ENCODE peak calls at places on chromosomes 11 and 22, in eight cellular contexts. One of them, this sample, is unnamed.

GRCh38 chr22:33023119-33023827 is 34.9 kb downstream of the SYN3 start:
- DNase-seq in cardiac fibroblast: no peak
- DNase-seq in uterus: no peak
- DNase-seq in CD8-positive, alpha-beta T cell: no peak
- DNase-seq in astrocyte of the spinal cord: no peak
- DNase-seq in fibroblast of lung: no peak
- DNase-seq in breast epithelium: no peak
- DNase-seq in thyroid gland: no peak
- DNase-seq in this sample: no peak

GRCh38 chr11:10390375-10390774 is 64.7 kb upstream of the AMPD3 start:
- DNase-seq in cardiac fibroblast: peak
- DNase-seq in uterus: no peak
- DNase-seq in CD8-positive, alpha-beta T cell: no peak
- DNase-seq in astrocyte of the spinal cord: no peak
- DNase-seq in fibroblast of lung: peak
- DNase-seq in breast epithelium: no peak
- DNase-seq in thyroid gland: peak
- DNase-seq in this sample: peak

GRCh38 chr11:34252651-34253050 is 105.2 kb downstream of the ABTB2 start:
- DNase-seq in cardiac fibroblast: no peak
- DNase-seq in uterus: no peak
- DNase-seq in CD8-positive, alpha-beta T cell: no peak
- DNase-seq in astrocyte of the spinal cord: no peak
- DNase-seq in fibroblast of lung: no peak
- DNase-seq in breast epithelium: no peak
- DNase-seq in thyroid gland: no peak
- DNase-seq in this sample: no peak

GRCh38 chr11:74721479-74721835 is 9.8 kb downstream of the CHRDL2 start:
- DNase-seq in cardiac fibroblast: no peak
- DNase-seq in uterus: peak
- DNase-seq in CD8-positive, alpha-beta T cell: no peak
- DNase-seq in astrocyte of the spinal cord: no peak
- DNase-seq in fibroblast of lung: no peak
- DNase-seq in breast epithelium: no peak
- DNase-seq in thyroid gland: no peak
- DNase-seq in this sample: no peak

GRCh38 chr11:119100960-119101349 is 698 bp downstream of the DPAGT1 start:
- DNase-seq in cardiac fibroblast: no peak
- DNase-seq in uterus: no peak
- DNase-seq in CD8-positive, alpha-beta T cell: no peak
- DNase-seq in astrocyte of the spinal cord: no peak
- DNase-seq in fibroblast of lung: no peak
- DNase-seq in breast epithelium: no peak
- DNase-seq in thyroid gland: no peak
- DNase-seq in this sample: no peak

GRCh38 chr11:783581-784015 is 6.3 kb downstream of the CEND1 start:
- DNase-seq in cardiac fibroblast: peak
- DNase-seq in uterus: peak
- DNase-seq in CD8-positive, alpha-beta T cell: no peak
- DNase-seq in astrocyte of the spinal cord: peak
- DNase-seq in fibroblast of lung: peak
- DNase-seq in breast epithelium: peak
- DNase-seq in thyroid gland: peak
- DNase-seq in this sample: peak

GRCh38 chr11:69234171-69234570 is 59.8 kb upstream of the MYEOV start:
- DNase-seq in cardiac fibroblast: no peak
- DNase-seq in uterus: no peak
- DNase-seq in CD8-positive, alpha-beta T cell: no peak
- DNase-seq in astrocyte of the spinal cord: no peak
- DNase-seq in fibroblast of lung: no peak
- DNase-seq in breast epithelium: peak
- DNase-seq in thyroid gland: no peak
- DNase-seq in this sample: no peak

GRCh38 chr11:61115498-61116224 is 13.4 kb downstream of the CD5 start:
- DNase-seq in cardiac fibroblast: no peak
- DNase-seq in uterus: no peak
- DNase-seq in CD8-positive, alpha-beta T cell: no peak
- DNase-seq in astrocyte of the spinal cord: no peak
- DNase-seq in fibroblast of lung: no peak
- DNase-seq in breast epithelium: no peak
- DNase-seq in thyroid gland: no peak
- DNase-seq in this sample: no peak

GRCh38 chr11:29963796-29964195 is 53.0 kb downstream of the KCNA4 start:
- DNase-seq in cardiac fibroblast: no peak
- DNase-seq in uterus: no peak
- DNase-seq in CD8-positive, alpha-beta T cell: no peak
- DNase-seq in astrocyte of the spinal cord: no peak
- DNase-seq in fibroblast of lung: no peak
- DNase-seq in breast epithelium: no peak
- DNase-seq in thyroid gland: no peak
- DNase-seq in this sample: no peak

GRCh38 chr11:29959488-29959887 is 57.3 kb downstream of the KCNA4 start:
- DNase-seq in cardiac fibroblast: no peak
- DNase-seq in uterus: no peak
- DNase-seq in CD8-positive, alpha-beta T cell: no peak
- DNase-seq in astrocyte of the spinal cord: no peak
- DNase-seq in fibroblast of lung: no peak
- DNase-seq in breast epithelium: no peak
- DNase-seq in thyroid gland: no peak
- DNase-seq in this sample: no peak

GRCh38 chr11:29963068-29963467 is 53.8 kb downstream of the KCNA4 start:
- DNase-seq in cardiac fibroblast: no peak
- DNase-seq in uterus: no peak
- DNase-seq in CD8-positive, alpha-beta T cell: no peak
- DNase-seq in astrocyte of the spinal cord: no peak
- DNase-seq in fibroblast of lung: no peak
- DNase-seq in breast epithelium: no peak
- DNase-seq in thyroid gland: no peak
- DNase-seq in this sample: no peak

GRCh38 chr11:29957406-29957805 is 59.4 kb downstream of the KCNA4 start:
- DNase-seq in cardiac fibroblast: no peak
- DNase-seq in uterus: no peak
- DNase-seq in CD8-positive, alpha-beta T cell: no peak
- DNase-seq in astrocyte of the spinal cord: no peak
- DNase-seq in fibroblast of lung: no peak
- DNase-seq in breast epithelium: no peak
- DNase-seq in thyroid gland: no peak
- DNase-seq in this sample: no peak

DNA sequence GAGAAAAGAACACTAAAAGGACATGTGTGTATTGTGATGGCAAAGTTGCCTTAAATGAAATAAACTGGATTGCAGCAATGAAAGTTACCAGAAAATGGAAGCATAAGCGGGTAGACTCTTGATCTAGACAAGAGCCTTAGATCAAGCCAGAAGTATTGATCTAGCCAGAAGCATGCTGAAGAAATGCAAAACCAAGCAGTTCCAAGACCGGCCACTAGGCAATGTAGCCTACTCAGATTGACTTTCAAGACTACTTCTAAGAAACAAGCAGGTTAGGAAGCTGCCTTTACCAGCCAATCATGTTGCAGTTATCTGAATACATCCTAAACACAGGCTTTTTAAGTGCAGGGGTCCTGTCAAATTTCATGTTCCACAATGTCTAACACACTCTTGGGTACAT is 54.6 kb downstream of the KCNA4 start:
- DNase-seq in cardiac fibroblast: no peak
- DNase-seq in uterus: no peak
- DNase-seq in CD8-positive, alpha-beta T cell: no peak
- DNase-seq in astrocyte of the spinal cord: no peak
- DNase-seq in fibroblast of lung: no peak
- DNase-seq in breast epithelium: no peak
- DNase-seq in thyroid gland: no peak
- DNase-seq in this sample: no peak
- TF ChIP-seq CTCF in cardiac fibroblast: peak
- TF ChIP-seq CTCF in uterus: no peak
- TF ChIP-seq CTCF in CD8-positive, alpha-beta T cell: no peak
- TF ChIP-seq CTCF in astrocyte of the spinal cord: no peak
- TF ChIP-seq CTCF in fibroblast of lung: peak
- TF ChIP-seq CTCF in breast epithelium: no peak
- TF ChIP-seq CTCF in thyroid gland: no peak
- TF ChIP-seq CTCF in this sample: peak

DNA sequence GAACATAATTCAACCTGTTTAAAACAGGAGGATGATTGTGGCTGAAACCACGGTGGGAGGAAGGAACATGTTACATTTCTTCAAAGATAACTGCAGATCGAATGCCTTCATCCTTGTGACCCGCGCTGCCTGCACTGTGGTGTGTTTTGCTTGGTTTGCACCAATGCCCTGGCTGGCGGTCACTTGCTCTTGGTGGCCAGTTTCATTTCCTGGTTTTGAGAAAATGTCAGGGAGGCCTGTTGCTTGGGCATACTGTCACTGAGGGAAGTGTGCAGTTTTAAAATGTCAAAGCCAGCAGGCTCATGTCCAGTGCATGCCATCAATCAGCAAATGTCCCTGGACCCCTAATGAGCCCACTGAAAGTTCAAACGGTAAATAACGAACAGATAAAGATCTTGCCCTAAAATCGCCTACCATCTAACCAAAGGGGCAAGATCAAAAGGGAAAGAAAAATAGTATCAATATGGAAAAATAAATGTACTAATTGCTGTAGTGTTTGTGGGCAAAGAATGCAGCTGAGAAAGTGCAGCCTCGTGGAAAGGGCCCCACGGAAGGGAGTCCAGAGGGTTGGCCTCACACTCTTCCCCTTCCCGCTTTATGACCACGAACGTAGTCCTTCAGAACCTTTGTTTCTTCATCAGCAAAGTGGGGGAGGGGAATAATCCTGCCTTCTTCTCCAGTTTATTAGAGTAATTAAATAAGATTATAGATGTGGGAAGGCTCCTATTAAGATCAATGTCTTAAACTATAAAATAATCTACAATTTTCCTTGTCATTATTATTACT is 40.8 kb downstream of the FLI1 start:
- DNase-seq in cardiac fibroblast: no peak
- DNase-seq in uterus: no peak
- DNase-seq in CD8-positive, alpha-beta T cell: no peak
- DNase-seq in astrocyte of the spinal cord: no peak
- DNase-seq in fibroblast of lung: no peak
- DNase-seq in breast epithelium: no peak
- DNase-seq in thyroid gland: no peak
- DNase-seq in this sample: no peak
- H3K4me3 ChIP-seq in cardiac fibroblast: no peak
- H3K4me3 ChIP-seq in uterus: no peak
- H3K4me3 ChIP-seq in CD8-positive, alpha-beta T cell: no peak
- H3K4me3 ChIP-seq in astrocyte of the spinal cord: no peak
- H3K4me3 ChIP-seq in fibroblast of lung: no peak
- H3K4me3 ChIP-seq in breast epithelium: no peak
- H3K4me3 ChIP-seq in thyroid gland: no peak
- H3K4me3 ChIP-seq in this sample: no peak

GRCh38 chr11:129090056-129090455 is 102.1 kb downstream of the ARHGAP32 start:
- DNase-seq in cardiac fibroblast: peak
- DNase-seq in uterus: no peak
- DNase-seq in CD8-positive, alpha-beta T cell: no peak
- DNase-seq in astrocyte of the spinal cord: peak
- DNase-seq in fibroblast of lung: peak
- DNase-seq in breast epithelium: no peak
- DNase-seq in thyroid gland: no peak
- DNase-seq in this sample: peak

GRCh38 chr11:129089279-129089678 is 102.8 kb downstream of the ARHGAP32 start:
- DNase-seq in cardiac fibroblast: no peak
- DNase-seq in uterus: no peak
- DNase-seq in CD8-positive, alpha-beta T cell: no peak
- DNase-seq in astrocyte of the spinal cord: no peak
- DNase-seq in fibroblast of lung: no peak
- DNase-seq in breast epithelium: no peak
- DNase-seq in thyroid gland: no peak
- DNase-seq in this sample: no peak

GRCh38 chr11:129093283-129093682 is 98.8 kb downstream of the ARHGAP32 start:
- DNase-seq in cardiac fibroblast: no peak
- DNase-seq in uterus: no peak
- DNase-seq in CD8-positive, alpha-beta T cell: no peak
- DNase-seq in astrocyte of the spinal cord: no peak
- DNase-seq in fibroblast of lung: no peak
- DNase-seq in breast epithelium: no peak
- DNase-seq in thyroid gland: no peak
- DNase-seq in this sample: no peak
- TF ChIP-seq CTCF in cardiac fibroblast: no peak
- TF ChIP-seq CTCF in uterus: no peak
- TF ChIP-seq CTCF in CD8-positive, alpha-beta T cell: no peak
- TF ChIP-seq CTCF in astrocyte of the spinal cord: no peak
- TF ChIP-seq CTCF in fibroblast of lung: no peak
- TF ChIP-seq CTCF in breast epithelium: no peak
- TF ChIP-seq CTCF in thyroid gland: no peak
- TF ChIP-seq CTCF in this sample: no peak

GRCh38 chr11:46388619-46389449 is 2.7 kb downstream of the CHRM4 start:
- DNase-seq in cardiac fibroblast: no peak
- DNase-seq in uterus: no peak
- DNase-seq in CD8-positive, alpha-beta T cell: no peak
- DNase-seq in astrocyte of the spinal cord: no peak
- DNase-seq in fibroblast of lung: no peak
- DNase-seq in breast epithelium: no peak
- DNase-seq in thyroid gland: no peak
- DNase-seq in this sample: no peak

GRCh38 chr11:46389450-46390330 is 1.9 kb downstream of the CHRM4 start:
- DNase-seq in cardiac fibroblast: peak
- DNase-seq in uterus: peak
- DNase-seq in CD8-positive, alpha-beta T cell: peak
- DNase-seq in astrocyte of the spinal cord: peak
- DNase-seq in fibroblast of lung: peak
- DNase-seq in breast epithelium: peak
- DNase-seq in thyroid gland: peak
- DNase-seq in this sample: no peak

GRCh38 chr11:46387456-46387855 is 4.1 kb downstream of the CHRM4 start:
- DNase-seq in cardiac fibroblast: no peak
- DNase-seq in uterus: no peak
- DNase-seq in CD8-positive, alpha-beta T cell: no peak
- DNase-seq in astrocyte of the spinal cord: no peak
- DNase-seq in fibroblast of lung: no peak
- DNase-seq in breast epithelium: no peak
- DNase-seq in thyroid gland: no peak
- DNase-seq in this sample: no peak

GRCh38 chr11:46386674-46387073 is 4.9 kb downstream of the CHRM4 start:
- DNase-seq in cardiac fibroblast: peak
- DNase-seq in uterus: no peak
- DNase-seq in CD8-positive, alpha-beta T cell: no peak
- DNase-seq in astrocyte of the spinal cord: no peak
- DNase-seq in fibroblast of lung: peak
- DNase-seq in breast epithelium: no peak
- DNase-seq in thyroid gland: no peak
- DNase-seq in this sample: no peak

DNA sequence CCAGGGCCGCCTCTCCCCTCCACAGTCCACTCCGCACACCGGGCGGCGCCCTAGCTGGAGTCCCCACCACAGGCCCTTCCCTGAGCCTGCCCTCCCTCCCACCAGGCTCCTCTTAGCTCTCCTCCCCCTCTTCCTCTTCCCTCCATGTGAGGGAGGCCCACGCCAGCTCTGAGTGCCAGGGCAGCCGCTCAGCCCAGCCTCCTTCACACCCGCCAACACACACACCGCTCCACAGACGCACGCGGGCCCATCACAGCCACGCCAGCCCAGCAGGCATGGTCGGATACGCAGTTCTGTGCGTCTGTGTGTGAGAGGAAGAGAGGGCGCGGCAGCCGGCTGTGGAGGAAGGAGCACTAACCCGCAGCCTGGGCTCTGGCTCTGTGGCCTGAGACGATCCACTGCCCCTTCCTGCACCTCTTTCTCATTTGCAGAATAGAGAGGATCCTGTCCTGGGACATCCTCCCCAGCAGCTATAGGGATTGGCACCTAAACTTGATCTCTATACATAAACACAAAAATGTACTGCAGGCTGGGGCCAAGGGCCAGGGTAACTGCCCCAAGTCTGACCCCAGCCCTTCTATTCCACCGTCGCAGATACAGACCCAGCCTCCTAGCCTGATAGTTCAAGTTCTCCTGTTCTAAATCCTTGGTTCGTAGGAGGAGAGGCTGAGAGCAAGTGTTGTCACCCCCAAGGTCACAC is 3.5 kb downstream of the CHRM4 start:
- DNase-seq in cardiac fibroblast: no peak
- DNase-seq in uterus: no peak
- DNase-seq in CD8-positive, alpha-beta T cell: no peak
- DNase-seq in astrocyte of the spinal cord: no peak
- DNase-seq in fibroblast of lung: no peak
- DNase-seq in breast epithelium: no peak
- DNase-seq in thyroid gland: no peak
- DNase-seq in this sample: no peak
- H3K4me3 ChIP-seq in cardiac fibroblast: no peak
- H3K4me3 ChIP-seq in uterus: no peak
- H3K4me3 ChIP-seq in CD8-positive, alpha-beta T cell: no peak
- H3K4me3 ChIP-seq in astrocyte of the spinal cord: no peak
- H3K4me3 ChIP-seq in fibroblast of lung: no peak
- H3K4me3 ChIP-seq in breast epithelium: no peak
- H3K4me3 ChIP-seq in thyroid gland: no peak
- H3K4me3 ChIP-seq in this sample: no peak